ENCODE peak calls at places on chromosomes 3 and 15, in four cellular contexts. W, D, L and Y are unnamed samples.

GRCh38 chr3:65758871-65759598 is 279.7 kb downstream of the MAGI1 start:
- DNase-seq in W (peak; percentile 60), D (no peak), L (no peak), Y (no peak)

GRCh38 chr15:83362706-83363105 is 78.2 kb upstream of the BNC1 start:
- DNase-seq in W (no peak), D (no peak), L (peak; percentile 16), Y (no peak)

GRCh38 chr15:75902129-75902557 is 1.5 kb upstream of the FBXO22 start:
- DNase-seq in W (no peak), D (no peak), L (peak; percentile 98), Y (peak; percentile 90)

GRCh38 chr3:127326341-127326740 is 38.5 kb upstream of the PRR20G start:
- DNase-seq in W (no peak), D (no peak), L (no peak), Y (no peak)

GRCh38 chr3:50639055-50639494 is 22.1 kb downstream of the MAPKAPK3 start:
- DNase-seq in W (peak; percentile 76), D (no peak), L (peak; percentile 73), Y (no peak)

GRCh38 chr15:29812384-29812694 is 9.9 kb downstream of the TJP1 start:
- DNase-seq in W (peak; percentile 69), D (no peak), L (peak; percentile 31), Y (no peak)

GRCh38 chr15:63892794-63893441 is 59.2 kb upstream of the HERC1 start:
- DNase-seq in W (no peak), D (no peak), L (no peak), Y (no peak)

GRCh38 chr3:29486087-29486486 is 205.2 kb downstream of the RBMS3 start:
- DNase-seq in W (peak; percentile 77), D (no peak), L (peak; percentile 19), Y (no peak)

GRCh38 chr3:194296448-194296831 is 54.7 kb downstream of the CPN2 start:
- DNase-seq in W (peak; percentile 50), D (no peak), L (peak; percentile 97), Y (peak; percentile 54)

GRCh38 chr3:58680896-58681525 is 14.4 kb upstream of the FAM3D start:
- DNase-seq in W (no peak), D (no peak), L (no peak), Y (no peak)

GRCh38 chr15:85710340-85710842 is 84.3 kb downstream of the KLHL25 start:
- DNase-seq in W (no peak), D (no peak), L (no peak), Y (no peak)

GRCh38 chr3:72010044-72010443 is 225.1 kb upstream of the PROK2 start:
- DNase-seq in W (no peak), D (no peak), L (no peak), Y (no peak)

GRCh38 chr3:24596626-24597025 is 102.0 kb upstream of the THRB start:
- DNase-seq in W (no peak), D (no peak), L (no peak), Y (no peak)

GRCh38 chr3:24601500-24601899 is 106.8 kb upstream of the THRB start:
- DNase-seq in W (no peak), D (no peak), L (no peak), Y (no peak)

GRCh38 chr3:24595801-24596200 is 101.2 kb upstream of the THRB start:
- DNase-seq in W (no peak), D (no peak), L (no peak), Y (no peak)

GRCh38 chr3:24604215-24604614 is 109.6 kb upstream of the THRB start:
- DNase-seq in W (no peak), D (no peak), L (no peak), Y (no peak)

GRCh38 chr3:24598691-24599090 is 104.0 kb upstream of the THRB start:
- DNase-seq in W (no peak), D (no peak), L (peak; percentile 19), Y (no peak)
- H4K5ac ChIP-seq in W (no peak overlapping the region), D (no peak overlapping the region), L (no peak overlapping the region), Y (no peak overlapping the region)

DNA sequence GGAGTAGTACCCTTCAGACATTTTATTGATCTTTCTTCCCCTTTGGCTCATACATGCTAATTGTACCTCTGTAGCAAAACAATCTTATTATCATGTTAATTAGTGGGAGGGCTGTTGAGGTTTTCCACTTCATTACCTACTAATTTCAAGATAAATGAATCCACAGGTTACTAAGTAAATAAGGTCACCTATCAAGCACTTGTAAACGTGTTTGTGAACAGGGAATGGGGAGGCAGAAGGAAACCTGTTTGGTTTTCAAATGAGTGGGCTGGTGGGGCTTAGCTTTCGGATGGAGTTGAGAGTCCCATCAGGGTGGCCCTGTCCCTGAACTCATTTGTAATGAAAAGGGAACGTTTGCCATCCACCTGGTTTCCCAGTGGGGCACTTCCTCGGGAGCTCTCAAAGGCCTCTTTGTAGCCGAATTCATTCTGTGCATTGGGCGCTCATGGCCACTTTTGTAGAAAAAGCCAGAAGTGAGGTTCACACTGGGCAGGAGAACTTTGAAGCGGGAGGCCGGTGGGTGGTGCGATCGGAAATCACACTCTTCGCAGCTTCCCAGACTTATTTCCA is 419.8 kb upstream of the NR2F2 start:
- DNase-seq in W (no peak), D (peak; percentile 62), L (peak; percentile 57), Y (peak; percentile 81)
- H3K27me3 ChIP-seq in W (no peaks in the 10 kb centered on the region), D (peaks cover 10% of the 10 kb centered on the region), L (peaks cover 20% of the 10 kb centered on the region), Y (peaks cover 6% of the 10 kb centered on the region)

GRCh38 chr3:31922962-31923361 is 58.1 kb downstream of the OSBPL10 start:
- DNase-seq in W (no peak), D (no peak), L (no peak), Y (no peak)
- H3K9ac ChIP-seq in W (no peak overlapping the region), D (no peak overlapping the region), L (no peak overlapping the region), Y (no peak overlapping the region)

DNA sequence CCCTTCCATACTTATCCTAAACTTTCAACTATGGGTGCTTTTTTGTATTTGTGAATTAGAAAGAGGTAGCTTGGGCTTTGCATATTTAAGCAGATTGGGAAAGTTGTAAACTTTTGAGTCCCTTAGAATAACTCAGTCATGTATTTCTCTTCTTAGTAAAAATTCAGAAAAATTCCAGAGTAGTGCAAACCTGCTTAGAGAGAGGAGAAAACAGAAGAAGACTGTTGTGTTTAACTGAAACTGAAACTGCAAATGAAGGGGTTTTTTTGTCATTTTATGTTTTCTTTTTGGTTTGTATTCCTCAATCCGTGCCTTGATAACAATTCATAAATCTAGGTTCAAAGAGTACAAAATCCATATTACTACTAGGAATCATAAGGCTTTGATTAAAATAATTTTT is 31.3 kb downstream of the CD200 start:
- DNase-seq in W (no peak), D (no peak), L (no peak), Y (no peak)
- H4K5ac ChIP-seq in W (no peak overlapping the region), D (no peak overlapping the region), L (no peak overlapping the region), Y (no peak overlapping the region)

GRCh38 chr15:69148465-69148864 is 12.0 kb upstream of the GLCE start:
- DNase-seq in W (no peak), D (no peak), L (no peak), Y (no peak)
- H3K27me3 ChIP-seq in W (peaks cover 28% of the 10 kb centered on the region), D (no peaks in the 10 kb centered on the region), L (no peaks in the 10 kb centered on the region), Y (no peaks in the 10 kb centered on the region)

GRCh38 chr15:66941791-66942190 is 123.6 kb upstream of the SMAD3 start:
- DNase-seq in W (no peak), D (no peak), L (no peak), Y (no peak)
- H3K9ac ChIP-seq in W (no peak overlapping the region), D (no peak overlapping the region), L (no peak overlapping the region), Y (no peak overlapping the region)